ENCODE peak calls at places on chromosomes 4 and X, in four cellular contexts. N is Peyer's patch; A is activated T-cell treated with anti-CD3 and anti-CD28 coated beads, Interleukin-2, amount 50 U/mL, for 1 hour; J is GDM1. H is an unnamed sample.

GRCh38 chrX:23317799-23318724 is 16.6 kb upstream of the PTCHD1 start:
- DNase-seq in N (no peak), A (peak; percentile 25), J (peak; percentile 6), H (peak; percentile 9)

GRCh38 chr4:1225272-1226166 is 23.4 kb downstream of the CTBP1 start:
- DNase-seq in N (no peak), A (no peak), J (no peak), H (no peak)

GRCh38 chrX:139446832-139447231 is 83.7 kb upstream of the F9 start:
- DNase-seq in N (no peak), A (no peak), J (no peak), H (no peak)

GRCh38 chrX:18288716-18289115 is 65.8 kb downstream of the SCML2 start:
- DNase-seq in N (no peak), A (no peak), J (no peak), H (no peak)

GRCh38 chr4:6873792-6874461 is 35.7 kb upstream of the TBC1D14 start:
- DNase-seq in N (peak; percentile 69), A (peak; percentile 82), J (peak; percentile 53), H (peak; percentile 48)

GRCh38 chr4:109433281-109434006 is at the start of gene SEC24B:
- DNase-seq in N (peak; percentile 90), A (peak; percentile 93), J (peak; percentile 86), H (peak; percentile 77)

GRCh38 chrX:51024106-51024696 is 113.7 kb downstream of the BMP15 start:
- DNase-seq in N (no peak), A (no peak), J (no peak), H (no peak)

GRCh38 chr4:104592894-104593470 is 98.3 kb upstream of the CXXC4 start:
- DNase-seq in N (no peak), A (no peak), J (no peak), H (no peak)

GRCh38 chr4:24002641-24002966 is 112.8 kb upstream of the PPARGC1A start:
- DNase-seq in N (no peak), A (no peak), J (no peak), H (no peak)

GRCh38 chrX:48003758-48004457 is at the start of gene ZNF182:
- DNase-seq in N (peak; percentile 91), A (peak; percentile 90), J (peak; percentile 86), H (peak; percentile 83)

GRCh38 chr4:75249739-75250138 is 264.5 kb downstream of the RCHY1 start:
- DNase-seq in N (no peak), A (no peak), J (no peak), H (no peak)

GRCh38 chrX:13374364-13374763 is 54.5 kb upstream of the ATXN3L start:
- DNase-seq in N (no peak), A (no peak), J (no peak), H (no peak)

GRCh38 chrX:19909761-19910160 is 22.4 kb upstream of the SH3KBP1 start:
- DNase-seq in N (no peak), A (no peak), J (no peak), H (no peak)

GRCh38 chr4:76296421-76296820 is 10.1 kb upstream of the STBD1 start:
- DNase-seq in N (no peak), A (no peak), J (no peak), H (peak; percentile 25)

GRCh38 chr4:101200561-101200960 is 146.8 kb downstream of the PPP3CA start:
- DNase-seq in N (no peak), A (no peak), J (no peak), H (peak; percentile 58)

GRCh38 chr4:108249397-108249796 is 80.7 kb upstream of the LEF1 start:
- DNase-seq in N (no peak), A (no peak), J (no peak), H (no peak)

GRCh38 chr4:41734366-41734765 is 14.2 kb downstream of the PHOX2B start:
- DNase-seq in N (no peak), A (no peak), J (no peak), H (no peak)

GRCh38 chrX:103211012-103211715 is 3.7 kb upstream of the BEX4 start:
- DNase-seq in N (peak; percentile 35), A (no peak), J (peak; percentile 39), H (peak; percentile 29)

GRCh38 chr4:3816983-3817382 is 50.8 kb downstream of the ADRA2C start:
- DNase-seq in N (no peak), A (no peak), J (no peak), H (no peak)

GRCh38 chr4:5165419-5166369 is 114.4 kb downstream of the STK32B start:
- DNase-seq in N (no peak), A (no peak), J (no peak), H (no peak)

GRCh38 chrX:43958529-43958928 is 14.7 kb downstream of the NDP start:
- DNase-seq in N (no peak), A (no peak), J (peak; percentile 64), H (peak; percentile 85)

GRCh38 chr4:85860066-85860465 is 385.1 kb downstream of the ARHGAP24 start:
- DNase-seq in N (no peak), A (no peak), J (no peak), H (no peak)

GRCh38 chrX:48945517-48946348 is 11.7 kb downstream of the OTUD5 start:
- DNase-seq in N (peak; percentile 57), A (peak; percentile 62), J (no peak), H (peak; percentile 57)

GRCh38 chr4:104758574-104758973 is 263.9 kb upstream of the CXXC4 start:
- DNase-seq in N (no peak), A (no peak), J (no peak), H (no peak)

H was measured in Kasumi-1.